ENCODE peak calls at places on chromosomes 2 and 18, in six cellular contexts. S, Z, C, W, V and N are unnamed samples.

GRCh38 chr18:78721281-78721949 is 258.2 kb upstream of the SALL3 start:
- DNase-seq in S (no peak), Z (no peak), C (no peak), W (no peak), V (no peak), N (no peak)

GRCh38 chr2:12278217-12278755 is 438.4 kb upstream of the TRIB2 start:
- DNase-seq in S (no peak), Z (no peak), C (no peak), W (peak; percentile 46), V (no peak), N (no peak)

GRCh38 chr2:241052677-241053360 is 49.3 kb downstream of the MTERF4 start:
- DNase-seq in S (no peak), Z (no peak), C (no peak), W (no peak), V (no peak), N (no peak)

GRCh38 chr2:227888289-227888688 is 16.9 kb downstream of the DAW1 start:
- DNase-seq in S (peak; percentile 25), Z (no peak), C (no peak), W (no peak), V (no peak), N (no peak)

GRCh38 chr2:6827516-6828298 is 38.0 kb downstream of the CMPK2 start:
- DNase-seq in S (no peak), Z (no peak), C (peak; percentile 7), W (no peak), V (no peak), N (no peak)

GRCh38 chr2:210445116-210445707 is 31.3 kb downstream of the LANCL1 start:
- DNase-seq in S (peak; percentile 8), Z (peak; percentile 18), C (peak; percentile 27), W (peak; percentile 8), V (no peak), N (peak; percentile 36)

GRCh38 chr2:215429424-215429823 is 6.4 kb downstream of the FN1 start:
- DNase-seq in S (no peak), Z (no peak), C (peak; percentile 0), W (no peak), V (no peak), N (no peak)

GRCh38 chr2:172782506-172783090 is 47.0 kb downstream of the RAPGEF4 start:
- DNase-seq in S (no peak), Z (no peak), C (peak; percentile 31), W (no peak), V (no peak), N (no peak)

GRCh38 chr2:37287966-37288365 is 36.7 kb downstream of the PRKD3 start:
- DNase-seq in S (peak; percentile 19), Z (peak; percentile 21), C (no peak), W (no peak), V (peak; percentile 7), N (peak; percentile 46)

GRCh38 chr18:22169889-22170420 is 566 bp downstream of the GATA6 start:
- DNase-seq in S (no peak), Z (peak; percentile 7), C (peak; percentile 53), W (peak; percentile 35), V (no peak), N (peak; percentile 32)

GRCh38 chr2:112793449-112793978 is 9.2 kb upstream of the IL1A start:
- DNase-seq in S (no peak), Z (no peak), C (peak; percentile 64), W (no peak), V (no peak), N (no peak)

GRCh38 chr2:170073288-170073687 is 104.7 kb upstream of the MYO3B start:
- DNase-seq in S (no peak), Z (no peak), C (peak; percentile 71), W (no peak), V (no peak), N (peak; percentile 5)

GRCh38 chr2:105175231-105175630 is 66.3 kb upstream of the GPR45 start:
- DNase-seq in S (no peak), Z (no peak), C (no peak), W (no peak), V (no peak), N (no peak)

GRCh38 chr2:86622878-86623548 is 652 bp downstream of the RNF103 start:
- DNase-seq in S (peak; percentile 53), Z (no peak), C (no peak), W (peak; percentile 76), V (no peak), N (peak; percentile 83)

GRCh38 chr18:8556424-8556823 is 52.8 kb upstream of the RAB12 start:
- DNase-seq in S (no peak), Z (no peak), C (no peak), W (no peak), V (no peak), N (no peak)

GRCh38 chr18:8562914-8563313 is 46.3 kb upstream of the RAB12 start:
- DNase-seq in S (no peak), Z (no peak), C (no peak), W (no peak), V (no peak), N (peak; percentile 55)

GRCh38 chr18:8562065-8562464 is 47.2 kb upstream of the RAB12 start:
- DNase-seq in S (no peak), Z (no peak), C (no peak), W (no peak), V (no peak), N (no peak)

GRCh38 chr18:8561123-8561905 is 47.9 kb upstream of the RAB12 start:
- DNase-seq in S (no peak), Z (no peak), C (no peak), W (no peak), V (no peak), N (no peak)

DNA sequence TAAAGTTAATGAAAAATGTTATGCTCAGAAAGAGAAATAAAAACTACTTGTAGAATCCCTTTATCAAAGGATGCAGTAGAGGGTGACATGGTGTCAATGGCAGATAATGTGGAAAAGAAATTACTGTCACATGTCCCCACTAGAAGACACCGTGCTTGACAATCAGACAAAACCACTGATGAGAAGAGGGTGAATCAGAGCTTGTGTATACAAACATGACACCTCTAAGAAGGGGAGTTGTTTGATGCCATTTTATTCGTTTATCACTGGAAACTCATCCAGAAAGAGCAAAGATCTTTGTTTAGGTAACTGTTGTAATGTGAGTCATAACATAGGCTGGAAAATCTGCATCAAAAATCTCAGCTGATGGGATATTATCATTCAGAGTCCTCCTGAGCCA is 49.6 kb upstream of the RAB12 start:
- DNase-seq in S (no peak), Z (no peak), C (peak; percentile 18), W (no peak), V (no peak), N (no peak)
- TF ChIP-seq SMC3 in S (no peak), Z (no peak), C (no peak), W (no peak), V (no peak), N (no peak)

DNA sequence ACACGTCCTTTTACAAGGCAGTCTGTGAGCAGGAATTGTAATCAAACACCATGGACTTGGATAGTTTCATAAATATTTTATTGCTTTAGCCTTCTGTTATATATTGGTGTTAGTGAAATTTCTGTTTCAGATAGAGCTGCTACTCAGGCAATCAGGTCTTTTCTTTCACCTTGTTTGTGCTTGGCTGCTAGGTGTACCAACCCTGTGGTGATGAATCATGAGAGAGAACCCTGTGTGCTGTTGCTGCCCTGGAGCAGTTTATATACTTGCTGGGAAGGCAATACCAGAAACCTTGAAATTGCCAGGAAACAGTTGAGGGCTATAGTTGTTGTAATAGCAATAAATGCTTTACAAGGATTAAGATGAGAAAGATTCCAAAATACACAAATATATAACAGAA is 84.5 kb downstream of the FSHR start:
- DNase-seq in S (no peak), Z (no peak), C (no peak), W (no peak), V (no peak), N (no peak)
- TF ChIP-seq SMC3 in S (no peak), Z (no peak), C (no peak), W (no peak), V (no peak), N (no peak)

GRCh38 chr2:239288951-239289481 is 111.8 kb downstream of the HDAC4 start:
- DNase-seq in S (no peak), Z (no peak), C (no peak), W (no peak), V (peak; percentile 52), N (peak; percentile 66)

GRCh38 chr2:239289545-239289944 is 111.3 kb downstream of the HDAC4 start:
- DNase-seq in S (no peak), Z (no peak), C (no peak), W (no peak), V (no peak), N (no peak)

GRCh38 chr2:239292531-239292930 is 108.3 kb downstream of the HDAC4 start:
- DNase-seq in S (no peak), Z (no peak), C (no peak), W (no peak), V (no peak), N (no peak)

GRCh38 chr2:239291505-239292350 is 109.1 kb downstream of the HDAC4 start:
- DNase-seq in S (no peak), Z (no peak), C (no peak), W (no peak), V (no peak), N (no peak)

DNA sequence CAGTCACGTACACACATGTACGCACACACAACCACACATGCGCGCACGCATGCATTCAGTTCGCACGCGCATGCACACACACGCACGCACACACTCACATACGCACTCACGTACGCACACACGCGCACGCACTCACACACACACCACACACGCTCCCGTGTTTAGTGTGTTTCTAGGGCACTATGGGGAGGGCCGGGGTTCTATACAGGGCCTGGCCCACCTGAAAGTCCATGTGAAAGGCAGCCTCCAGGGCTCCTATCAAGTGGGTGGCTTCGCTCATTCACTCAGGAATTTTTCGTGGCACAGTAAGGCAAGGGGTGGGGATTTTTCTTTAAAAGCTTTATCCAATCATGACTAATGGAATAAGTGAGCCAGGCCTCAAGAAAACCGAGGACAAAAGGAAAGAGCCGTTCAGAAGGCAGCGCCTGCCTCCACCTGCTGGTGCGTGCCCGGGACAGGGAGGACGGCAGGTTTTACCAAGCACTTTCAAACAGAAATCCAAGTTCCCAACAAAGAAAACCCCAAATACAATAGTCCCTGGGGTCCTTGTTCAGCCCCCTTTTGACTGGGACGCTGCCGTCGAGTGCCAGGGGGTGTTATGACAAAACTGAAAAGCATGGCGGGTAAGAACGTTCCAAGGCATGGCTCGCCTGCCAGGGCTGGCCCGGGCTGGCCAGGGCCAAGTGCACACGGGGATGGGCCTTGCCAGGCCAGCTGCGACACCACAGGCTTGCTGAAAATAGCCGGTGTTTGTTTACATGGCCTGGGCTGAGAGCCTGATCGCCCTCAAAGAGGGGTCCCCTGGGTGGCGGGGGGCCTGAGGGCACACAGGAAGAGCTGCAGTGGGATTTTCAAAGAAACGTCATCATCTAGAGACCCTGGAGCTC is 110.0 kb downstream of the HDAC4 start:
- DNase-seq in S (no peak), Z (no peak), C (no peak), W (no peak), V (no peak), N (no peak)
- TF ChIP-seq SMC3 in S (no peak), Z (no peak), C (no peak), W (no peak), V (no peak), N (no peak)

DNA sequence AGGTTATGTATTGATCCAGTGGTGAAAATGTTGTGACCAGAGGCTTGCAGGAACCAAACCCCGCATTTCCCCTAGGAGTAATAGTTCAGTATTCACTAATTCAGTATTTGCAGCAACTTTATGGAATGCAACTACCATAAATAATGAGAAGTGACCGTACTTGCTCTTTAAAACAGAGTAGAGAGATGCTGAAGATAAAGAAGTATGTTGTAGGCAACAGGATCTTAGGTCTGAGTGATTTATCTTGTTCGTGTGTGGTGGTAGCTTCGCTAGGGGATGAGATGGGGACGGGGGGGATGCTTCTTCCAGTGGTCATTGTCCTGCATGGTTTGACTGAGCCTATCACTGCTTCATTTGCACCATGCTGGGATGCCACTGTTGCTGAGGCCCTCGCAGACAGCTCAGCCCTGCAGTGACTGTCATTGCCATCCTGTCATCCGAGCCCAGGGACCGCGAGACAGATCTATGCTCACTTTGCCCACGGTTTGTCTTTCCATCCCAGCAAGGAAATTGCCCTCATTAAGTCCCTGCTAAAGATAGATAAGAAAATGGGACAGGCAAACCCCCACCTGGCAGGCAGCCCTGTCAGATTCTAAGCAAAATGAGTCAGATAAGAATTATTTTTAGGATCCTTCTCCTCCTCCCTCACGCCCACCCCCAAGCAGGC is 181.3 kb downstream of the CTIF start:
- DNase-seq in S (no peak), Z (no peak), C (peak; percentile 74), W (peak; percentile 63), V (no peak), N (peak; percentile 63)
- TF ChIP-seq SMC3 in S (no peak), Z (no peak), C (no peak), W (no peak), V (no peak), N (no peak)